ENCODE peak calls at places on chromosomes 4 and X, in eight cellular contexts. Q is psoas muscle, F is right lobe of liver, E is WERI-Rb-1, R is fibroblast of lung, D is heart right ventricle, C is uterus, L is PC-3. O is an unnamed sample. For H3K27me3, the result is how much of the 10 kb centered on the place peaks cover.

GRCh38 chr4:16199132-16199531 is 27.1 kb downstream of the TAPT1 start:
- DNase-seq in D (no peak), E (no peak), R (peak), C (no peak), Q (no peak), F (no peak), L (peak), O (no peak)

GRCh38 chr4:114384629-114385028 is 214.0 kb upstream of the UGT8 start:
- DNase-seq in F (no peak), E (no peak), D (no peak), R (peak), Q (no peak), C (no peak), L (peak), O (peak)

GRCh38 chr4:79439489-79439888 is 31.5 kb upstream of the GK2 start:
- DNase-seq in L (no peak), E (no peak), D (no peak), F (no peak), R (no peak), Q (no peak), C (no peak), O (no peak)

GRCh38 chrX:100098660-100099375 is 311.3 kb downstream of the PCDH19 start:
- DNase-seq in L (no peak), C (no peak), Q (no peak), F (no peak), E (no peak), D (no peak), R (no peak), O (no peak)

GRCh38 chrX:24694825-24695224 is 1.1 kb downstream of the POLA1 start:
- DNase-seq in L (no peak), Q (no peak), D (no peak), C (no peak), R (no peak), F (no peak), E (no peak), O (no peak)

GRCh38 chr4:156677136-156677535 is 294.5 kb downstream of the PDGFC start:
- DNase-seq in Q (no peak), F (no peak), D (no peak), R (peak), C (no peak), L (peak), E (peak), O (peak)

GRCh38 chr4:4837316-4837715 is 22.1 kb upstream of the MSX1 start:
- DNase-seq in R (no peak), Q (no peak), F (no peak), C (no peak), E (no peak), L (peak), D (no peak), O (no peak)

GRCh38 chr4:154277164-154277563 is 214.4 kb downstream of the DCHS2 start:
- DNase-seq in C (no peak), F (no peak), L (no peak), D (no peak), R (no peak), E (no peak), Q (no peak), O (no peak)

GRCh38 chr4:163818673-163819072 is 324.2 kb downstream of the TMA16 start:
- DNase-seq in F (no peak), C (no peak), E (no peak), L (no peak), D (no peak), R (no peak), Q (no peak), O (no peak)

GRCh38 chr4:84535901-84536300 is 36.8 kb upstream of the NKX6-1 start:
- DNase-seq in C (no peak), Q (no peak), R (no peak), D (no peak), L (no peak), E (no peak), F (no peak), O (no peak)

GRCh38 chr4:139978692-139979091 is 175.3 kb downstream of the MAML3 start:
- DNase-seq in E (no peak), D (no peak), F (no peak), C (no peak), R (no peak), L (no peak), Q (no peak), O (no peak)

GRCh38 chr4:84482564-84483563 is 16.2 kb downstream of the NKX6-1 start:
- DNase-seq in R (no peak), F (no peak), Q (no peak), D (no peak), C (no peak), L (no peak), E (no peak), O (peak)

GRCh38 chrX:148417934-148418333 is 82.5 kb upstream of the AFF2 start:
- DNase-seq in R (no peak), C (no peak), F (no peak), E (no peak), Q (no peak), D (no peak), L (no peak), O (no peak)

GRCh38 chrX:118181030-118181429 is 64.4 kb upstream of the KLHL13 start:
- DNase-seq in R (peak), C (no peak), E (no peak), Q (no peak), L (peak), D (no peak), F (no peak), O (no peak)

GRCh38 chr4:27189683-27190082 is 329.0 kb downstream of the STIM2 start:
- DNase-seq in D (no peak), Q (no peak), R (no peak), L (peak), E (no peak), C (no peak), F (no peak), O (no peak)

GRCh38 chrX:69968956-69969355 is 80.8 kb downstream of the AWAT2 start:
- DNase-seq in E (no peak), L (no peak), D (no peak), R (no peak), F (peak), C (no peak), Q (peak), O (no peak)

GRCh38 chrX:20965270-20966044 is 408.8 kb upstream of the CNKSR2 start:
- DNase-seq in D (no peak), E (no peak), R (no peak), C (no peak), Q (no peak), L (peak), F (no peak), O (no peak)

GRCh38 chr4:88794952-88795351 is 97.3 kb upstream of the NAP1L5 start:
- DNase-seq in R (peak), Q (no peak), L (no peak), E (no peak), D (no peak), C (no peak), F (no peak), O (no peak)

GRCh38 chr4:158809611-158810486 is 41.0 kb downstream of the FNIP2 start:
- DNase-seq in E (no peak), L (peak), R (peak), C (no peak), F (no peak), D (peak), Q (no peak), O (peak)

GRCh38 chrX:108304210-108304609 is 134.0 kb downstream of the COL4A6 start:
- DNase-seq in L (peak), R (peak), F (no peak), D (no peak), C (no peak), E (no peak), Q (no peak), O (no peak)

GRCh38 chrX:148588649-148589310 is 88.4 kb downstream of the AFF2 start:
- DNase-seq in Q (no peak), F (no peak), D (no peak), E (no peak), R (no peak), L (no peak), C (no peak), O (peak)

GRCh38 chr4:36026348-36026747 is 218.0 kb downstream of the ARAP2 start:
- DNase-seq in D (no peak), R (no peak), Q (no peak), E (no peak), C (no peak), L (no peak), F (no peak), O (no peak)

GRCh38 chrX:72358313-72358712 is 52.6 kb upstream of the CITED1 start:
- DNase-seq in L (peak), C (no peak), E (no peak), Q (no peak), R (peak), F (no peak), D (no peak), O (peak)

GRCh38 chrX:71210829-71211228 is 12.2 kb upstream of the GJB1 start:
- DNase-seq in C (no peak), Q (no peak), L (no peak), R (peak), D (no peak), E (no peak), F (no peak), O (no peak)

GRCh38 chr4:32560306-32560705 is 1840.1 kb downstream of the PCDH7 start:
- DNase-seq in R (peak), C (no peak), L (peak), F (no peak), Q (no peak), E (no peak), D (no peak), O (peak)

GRCh38 chr4:42326040-42326439 is 71.2 kb upstream of the SHISA3 start:
- DNase-seq in F (no peak), C (no peak), R (no peak), Q (no peak), L (no peak), E (no peak), D (no peak), O (no peak)

GRCh38 chrX:23292979-23293651 is 41.5 kb upstream of the PTCHD1 start:
- DNase-seq in Q (peak), L (peak), E (no peak), R (peak), C (no peak), F (no peak), D (no peak), O (no peak)

GRCh38 chr4:154004028-154004427 is 215.1 kb upstream of the SFRP2 start:
- DNase-seq in L (no peak), D (no peak), E (no peak), R (peak), F (no peak), C (no peak), Q (no peak), O (no peak)

GRCh38 chrX:23727206-23727605 is 15.9 kb downstream of the ACOT9 start:
- DNase-seq in R (no peak), L (no peak), Q (no peak), F (no peak), E (no peak), D (no peak), C (no peak), O (no peak)

GRCh38 chr4:121551271-121551670 is 145.5 kb downstream of the ANXA5 start:
- DNase-seq in C (no peak), D (no peak), Q (no peak), R (no peak), L (no peak), F (no peak), E (no peak), O (peak)

GRCh38 chr4:107691378-107691777 is 28.7 kb downstream of the PAPSS1 start:
- DNase-seq in L (no peak), R (no peak), Q (no peak), D (no peak), C (no peak), E (peak), F (no peak), O (no peak)

GRCh38 chrX:154470914-154471568 is 8.0 kb downstream of the LAGE3 start:
- DNase-seq in L (no peak), D (no peak), F (no peak), Q (no peak), E (no peak), C (no peak), R (no peak), O (no peak)
- H3K27ac ChIP-seq in L (no peak), D (no peak), F (no peak), Q (no peak), E (no peak), C (no peak), R (no peak), O (no peak)

GRCh38 chr4:173213296-173213695 is 44.7 kb downstream of the GALNT7 start:
- DNase-seq in E (no peak), L (peak), R (no peak), F (no peak), Q (no peak), D (no peak), C (no peak), O (no peak)
- TF ChIP-seq CTCF in E (no peak), L (no peak), R (no peak), F (no peak), Q (no peak), D (no peak), C (no peak), O (no peak)

GRCh38 chr4:155428128-155428527 is 51.4 kb upstream of the MAP9 start:
- DNase-seq in D (no peak), R (no peak), F (no peak), E (no peak), L (no peak), C (no peak), Q (no peak), O (no peak)

GRCh38 chr4:155434904-155435303 is 58.1 kb upstream of the MAP9 start:
- DNase-seq in C (no peak), R (no peak), L (no peak), D (no peak), F (no peak), Q (no peak), E (no peak), O (no peak)

GRCh38 chr4:155426953-155427352 is 50.2 kb upstream of the MAP9 start:
- DNase-seq in L (no peak), Q (no peak), C (no peak), D (no peak), R (no peak), F (no peak), E (no peak), O (no peak)

GRCh38 chr4:155433636-155434360 is 57.0 kb upstream of the MAP9 start:
- DNase-seq in R (peak), C (no peak), F (no peak), Q (no peak), L (peak), D (no peak), E (no peak), O (peak)

GRCh38 chr4:155430895-155431467 is 54.2 kb upstream of the MAP9 start:
- DNase-seq in F (no peak), D (no peak), Q (no peak), R (no peak), C (no peak), L (no peak), E (no peak), O (no peak)
- H3K27me3 ChIP-seq in F (under half), D (under half), Q (under half), R (under half), C (under half), L (under half), E (under half), O (under half)

DNA sequence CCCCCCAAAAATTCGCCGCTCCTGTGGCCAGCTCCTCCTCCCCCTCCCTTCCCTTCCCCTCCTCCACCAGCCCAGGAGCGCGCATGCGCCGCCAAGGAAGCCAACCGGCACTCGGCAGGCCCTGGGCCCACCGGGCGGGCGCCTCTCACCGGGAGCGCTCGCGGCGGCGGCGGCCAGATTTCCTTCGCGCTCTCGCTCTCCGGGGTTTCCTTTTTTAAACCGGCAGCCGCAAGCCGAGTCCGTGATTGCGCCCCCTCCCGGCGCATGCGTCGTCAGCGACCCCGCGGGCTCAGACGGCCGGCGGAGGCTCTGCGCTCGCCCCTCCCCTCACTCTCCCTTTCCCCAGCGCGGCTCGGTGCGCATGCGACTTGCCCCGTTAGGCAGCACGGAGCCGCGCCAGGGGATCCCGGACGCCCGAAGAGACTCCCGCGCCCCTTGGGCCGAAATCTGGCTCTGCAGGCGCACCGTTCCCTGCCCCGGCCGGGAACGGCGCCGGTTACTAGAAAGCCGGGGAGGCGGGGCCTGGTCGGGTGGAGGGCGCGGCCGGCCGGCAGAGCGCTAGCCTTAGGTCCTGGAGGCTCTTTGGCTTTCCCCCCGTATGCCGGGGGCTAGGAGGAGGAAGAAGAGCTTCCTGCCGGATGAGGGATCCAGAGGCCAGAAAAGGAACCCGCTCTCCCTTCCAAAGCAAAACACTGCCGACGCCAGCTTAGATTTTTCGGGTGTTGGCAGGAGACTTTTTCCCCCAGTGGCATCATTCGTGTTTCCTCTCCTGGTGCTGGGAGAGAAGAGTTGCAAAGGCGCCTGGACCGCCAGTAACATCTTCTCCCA is at the start of gene CLOCK:
- DNase-seq in F (peak), Q (peak), D (peak), L (peak), E (peak), R (peak), C (peak), O (peak)
- H3K27ac ChIP-seq in F (peak), Q (peak), D (peak), L (peak), E (peak), R (peak), C (peak), O (peak)

GRCh38 chr4:94540476-94540875 is 88.7 kb downstream of the PDLIM5 start:
- DNase-seq in D (no peak), Q (no peak), C (no peak), F (no peak), L (peak), R (no peak), E (no peak), O (no peak)
- TF ChIP-seq CTCF in D (no peak), Q (no peak), C (no peak), F (no peak), L (no peak), R (no peak), E (no peak), O (no peak)

GRCh38 chrX:132216806-132217202 is 2.4 kb downstream of the RAP2C start:
- DNase-seq in D (no peak), F (no peak), C (no peak), E (no peak), Q (no peak), R (peak), L (peak), O (no peak)
- H3K27me3 ChIP-seq in D (under half), F (under half), C (under half), E (under half), Q (under half), R (under half), L (under half), O (under half)

GRCh38 chr4:137664416-137664815 is 132.1 kb upstream of the PCDH18 start:
- DNase-seq in L (no peak), C (no peak), D (no peak), E (no peak), F (no peak), Q (no peak), R (no peak), O (no peak)
- H3K27ac ChIP-seq in L (peak), C (peak), D (no peak), E (no peak), F (no peak), Q (no peak), R (no peak), O (peak)

DNA sequence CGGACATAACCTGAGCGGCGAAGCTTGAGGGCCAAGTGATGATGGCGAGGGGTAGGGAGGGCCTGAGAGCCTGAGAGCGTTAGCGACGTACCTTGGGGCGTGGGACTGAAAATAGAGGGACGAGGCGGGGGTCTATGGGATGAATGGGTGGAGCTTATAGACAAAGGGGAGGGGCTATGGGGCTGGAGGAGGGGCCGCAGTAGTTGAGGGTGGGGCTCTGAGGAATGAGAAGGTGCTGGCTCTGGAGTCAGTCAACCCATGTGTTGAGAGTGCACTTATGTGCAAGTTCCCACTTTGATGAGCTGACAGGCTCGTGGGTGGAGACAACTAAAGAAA is 469 bp downstream of the TBC1D25 start:
- DNase-seq in F (no peak), C (peak), E (no peak), Q (no peak), D (peak), L (no peak), R (peak), O (peak)
- TF ChIP-seq CTCF in F (no peak), C (no peak), E (no peak), Q (no peak), D (no peak), L (no peak), R (no peak), O (no peak)

GRCh38 chrX:13898603-13899002 is 81.7 kb upstream of the GPM6B start:
- DNase-seq in F (no peak), D (no peak), L (peak), R (no peak), C (no peak), Q (no peak), E (no peak), O (no peak)
- H3K27me3 ChIP-seq in F (under half), D (under half), L (under half), R (under half), C (under half), Q (under half), E (under half), O (under half)